ENCODE peak calls at places on chromosomes 6 and 20, in seven cellular contexts. One of them, this sample, is unnamed. For H3K4me1, the result is how much of the 10 kb centered on the place peaks cover.

GRCh38 chr20:61926253-61926613 is 139.4 kb downstream of the TAF4 start:
- DNase-seq in heart right ventricle: no peak
- DNase-seq in PC-3: no peak
- DNase-seq in left ventricle myocardium inferior: no peak
- DNase-seq in K562: no peak
- DNase-seq in GM12878: no peak
- DNase-seq in tibial nerve: no peak
- DNase-seq in this sample: no peak

GRCh38 chr20:64080013-64080812 is at the start of gene OPRL1:
- DNase-seq in PC-3: peak
- DNase-seq in tibial nerve: no peak
- DNase-seq in K562: no peak
- DNase-seq in heart right ventricle: no peak
- DNase-seq in left ventricle myocardium inferior: no peak
- DNase-seq in GM12878: no peak
- DNase-seq in this sample: peak

GRCh38 chr6:79538481-79538971 is 1.3 kb upstream of the LCA5 start:
- DNase-seq in PC-3: peak
- DNase-seq in left ventricle myocardium inferior: no peak
- DNase-seq in K562: no peak
- DNase-seq in heart right ventricle: no peak
- DNase-seq in tibial nerve: no peak
- DNase-seq in GM12878: no peak
- DNase-seq in this sample: peak

GRCh38 chr6:43671801-43672690 is 15.5 kb downstream of the MRPS18A start:
- DNase-seq in GM12878: no peak
- DNase-seq in tibial nerve: no peak
- DNase-seq in K562: no peak
- DNase-seq in PC-3: no peak
- DNase-seq in left ventricle myocardium inferior: no peak
- DNase-seq in heart right ventricle: no peak
- DNase-seq in this sample: no peak

GRCh38 chr20:38804682-38805501 is 605 bp upstream of the PPP1R16B start:
- DNase-seq in PC-3: no peak
- DNase-seq in K562: no peak
- DNase-seq in GM12878: peak
- DNase-seq in left ventricle myocardium inferior: no peak
- DNase-seq in tibial nerve: no peak
- DNase-seq in heart right ventricle: no peak
- DNase-seq in this sample: peak

GRCh38 chr6:11042750-11043551 is 1.2 kb downstream of the ELOVL2 start:
- DNase-seq in K562: no peak
- DNase-seq in PC-3: no peak
- DNase-seq in GM12878: peak
- DNase-seq in heart right ventricle: peak
- DNase-seq in left ventricle myocardium inferior: no peak
- DNase-seq in tibial nerve: no peak
- DNase-seq in this sample: no peak

GRCh38 chr6:109770779-109771178 is 79.7 kb downstream of the FIG4 start:
- DNase-seq in left ventricle myocardium inferior: no peak
- DNase-seq in PC-3: no peak
- DNase-seq in GM12878: no peak
- DNase-seq in K562: no peak
- DNase-seq in tibial nerve: no peak
- DNase-seq in heart right ventricle: no peak
- DNase-seq in this sample: no peak

GRCh38 chr6:157609117-157609516 is 213.9 kb upstream of the SNX9 start:
- DNase-seq in PC-3: no peak
- DNase-seq in K562: no peak
- DNase-seq in left ventricle myocardium inferior: no peak
- DNase-seq in GM12878: no peak
- DNase-seq in tibial nerve: no peak
- DNase-seq in heart right ventricle: no peak
- DNase-seq in this sample: no peak

GRCh38 chr6:15713325-15713724 is 50.5 kb upstream of the DTNBP1 start:
- DNase-seq in tibial nerve: no peak
- DNase-seq in PC-3: no peak
- DNase-seq in K562: no peak
- DNase-seq in GM12878: no peak
- DNase-seq in heart right ventricle: no peak
- DNase-seq in left ventricle myocardium inferior: no peak
- DNase-seq in this sample: no peak

GRCh38 chr20:46520976-46521579 is 7.7 kb upstream of the ZNF334 start:
- DNase-seq in GM12878: peak
- DNase-seq in left ventricle myocardium inferior: no peak
- DNase-seq in heart right ventricle: peak
- DNase-seq in K562: peak
- DNase-seq in tibial nerve: no peak
- DNase-seq in PC-3: peak
- DNase-seq in this sample: peak

GRCh38 chr20:63873477-63873971 is 8.5 kb downstream of the TPD52L2 start:
- DNase-seq in GM12878: no peak
- DNase-seq in heart right ventricle: peak
- DNase-seq in tibial nerve: no peak
- DNase-seq in left ventricle myocardium inferior: no peak
- DNase-seq in K562: no peak
- DNase-seq in PC-3: peak
- DNase-seq in this sample: no peak

GRCh38 chr6:105646391-105646867 is 243.5 kb upstream of the PREP start:
- DNase-seq in K562: no peak
- DNase-seq in PC-3: peak
- DNase-seq in left ventricle myocardium inferior: no peak
- DNase-seq in tibial nerve: no peak
- DNase-seq in heart right ventricle: no peak
- DNase-seq in GM12878: peak
- DNase-seq in this sample: peak

GRCh38 chr6:128560966-128561365 is 40.6 kb upstream of the PTPRK start:
- DNase-seq in left ventricle myocardium inferior: no peak
- DNase-seq in tibial nerve: no peak
- DNase-seq in GM12878: no peak
- DNase-seq in PC-3: no peak
- DNase-seq in heart right ventricle: no peak
- DNase-seq in K562: no peak
- DNase-seq in this sample: no peak

GRCh38 chr20:63107449-63108200 is 100.9 kb upstream of the BHLHE23 start:
- DNase-seq in K562: no peak
- DNase-seq in PC-3: no peak
- DNase-seq in left ventricle myocardium inferior: no peak
- DNase-seq in tibial nerve: no peak
- DNase-seq in heart right ventricle: no peak
- DNase-seq in GM12878: no peak
- DNase-seq in this sample: no peak

GRCh38 chr6:24554474-24554873 is 59.7 kb downstream of the ALDH5A1 start:
- DNase-seq in K562: no peak
- DNase-seq in left ventricle myocardium inferior: no peak
- DNase-seq in tibial nerve: no peak
- DNase-seq in heart right ventricle: no peak
- DNase-seq in PC-3: peak
- DNase-seq in GM12878: no peak
- DNase-seq in this sample: no peak

GRCh38 chr20:43863330-43863729 is 51.3 kb upstream of the TOX2 start:
- DNase-seq in GM12878: no peak
- DNase-seq in PC-3: no peak
- DNase-seq in heart right ventricle: no peak
- DNase-seq in tibial nerve: no peak
- DNase-seq in left ventricle myocardium inferior: no peak
- DNase-seq in K562: no peak
- DNase-seq in this sample: no peak

GRCh38 chr6:31794866-31795615 is 511 bp downstream of the VARS1 start:
- DNase-seq in PC-3: no peak
- DNase-seq in tibial nerve: no peak
- DNase-seq in left ventricle myocardium inferior: no peak
- DNase-seq in heart right ventricle: peak
- DNase-seq in K562: peak
- DNase-seq in GM12878: no peak
- DNase-seq in this sample: no peak

GRCh38 chr6:152135755-152136448 is 328.4 kb downstream of the ESR1 start:
- DNase-seq in tibial nerve: no peak
- DNase-seq in left ventricle myocardium inferior: no peak
- DNase-seq in heart right ventricle: no peak
- DNase-seq in K562: no peak
- DNase-seq in GM12878: no peak
- DNase-seq in PC-3: peak
- DNase-seq in this sample: peak

GRCh38 chr6:147222160-147222838 is 18.1 kb downstream of the STXBP5 start:
- DNase-seq in PC-3: peak
- DNase-seq in tibial nerve: no peak
- DNase-seq in K562: peak
- DNase-seq in GM12878: no peak
- DNase-seq in left ventricle myocardium inferior: no peak
- DNase-seq in heart right ventricle: no peak
- DNase-seq in this sample: peak

GRCh38 chr6:169990095-169991030 is 238.9 kb downstream of the ERMARD start:
- DNase-seq in left ventricle myocardium inferior: no peak
- DNase-seq in K562: no peak
- DNase-seq in GM12878: no peak
- DNase-seq in heart right ventricle: no peak
- DNase-seq in tibial nerve: no peak
- DNase-seq in PC-3: no peak
- DNase-seq in this sample: no peak

GRCh38 chr6:20811112-20811746 is 277.0 kb downstream of the CDKAL1 start:
- DNase-seq in tibial nerve: no peak
- DNase-seq in GM12878: no peak
- DNase-seq in left ventricle myocardium inferior: no peak
- DNase-seq in PC-3: peak
- DNase-seq in K562: peak
- DNase-seq in heart right ventricle: peak
- DNase-seq in this sample: peak

GRCh38 chr20:33131949-33132822 is 35.8 kb upstream of the BPIFA2 start:
- DNase-seq in tibial nerve: no peak
- DNase-seq in PC-3: no peak
- DNase-seq in K562: no peak
- DNase-seq in GM12878: no peak
- DNase-seq in left ventricle myocardium inferior: no peak
- DNase-seq in heart right ventricle: no peak
- DNase-seq in this sample: no peak

GRCh38 chr6:38528196-38528965 is 111.3 kb downstream of the BTBD9 start:
- DNase-seq in tibial nerve: no peak
- DNase-seq in K562: no peak
- DNase-seq in GM12878: no peak
- DNase-seq in PC-3: no peak
- DNase-seq in heart right ventricle: no peak
- DNase-seq in left ventricle myocardium inferior: no peak
- DNase-seq in this sample: no peak

GRCh38 chr20:62926229-62927127 is at the start of gene DIDO1:
- DNase-seq in tibial nerve: peak
- DNase-seq in K562: peak
- DNase-seq in PC-3: peak
- DNase-seq in left ventricle myocardium inferior: peak
- DNase-seq in heart right ventricle: peak
- DNase-seq in GM12878: peak
- DNase-seq in this sample: peak

GRCh38 chr6:90249458-90249857 is 47.2 kb downstream of the BACH2 start:
- DNase-seq in tibial nerve: no peak
- DNase-seq in GM12878: no peak
- DNase-seq in left ventricle myocardium inferior: no peak
- DNase-seq in PC-3: no peak
- DNase-seq in heart right ventricle: no peak
- DNase-seq in K562: no peak
- DNase-seq in this sample: no peak
- H3K4me3 ChIP-seq in tibial nerve: no peak
- H3K4me3 ChIP-seq in GM12878: no peak
- H3K4me3 ChIP-seq in left ventricle myocardium inferior: no peak
- H3K4me3 ChIP-seq in PC-3: no peak
- H3K4me3 ChIP-seq in heart right ventricle: no peak
- H3K4me3 ChIP-seq in K562: no peak
- H3K4me3 ChIP-seq in this sample: no peak

DNA sequence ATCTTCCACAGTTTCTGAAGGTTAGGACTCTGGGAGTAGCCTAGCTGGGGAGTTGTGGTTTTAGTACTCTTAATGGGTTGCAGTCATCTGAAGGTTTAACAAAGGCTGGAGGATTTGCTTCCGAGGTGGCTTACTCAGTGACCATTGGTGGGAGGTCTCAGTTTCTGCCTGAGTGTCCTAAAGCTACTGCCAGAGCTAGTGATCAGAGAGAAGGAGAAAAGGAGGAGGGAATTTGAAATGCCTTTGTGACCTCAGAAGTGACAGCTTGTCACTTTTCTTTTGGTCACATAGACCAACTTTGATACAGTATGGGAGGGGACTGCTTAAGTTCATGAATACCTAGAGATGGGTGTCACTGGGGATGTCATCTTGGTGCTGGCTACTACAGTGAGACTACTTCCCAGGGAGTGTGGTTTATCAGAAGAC is 41.3 kb downstream of the NCOA3 start:
- DNase-seq in GM12878: no peak
- DNase-seq in K562: no peak
- DNase-seq in PC-3: no peak
- DNase-seq in tibial nerve: no peak
- DNase-seq in left ventricle myocardium inferior: no peak
- DNase-seq in heart right ventricle: no peak
- DNase-seq in this sample: no peak
- H3K27ac ChIP-seq in GM12878: no peak
- H3K27ac ChIP-seq in K562: peak
- H3K27ac ChIP-seq in PC-3: no peak
- H3K27ac ChIP-seq in tibial nerve: peak
- H3K27ac ChIP-seq in left ventricle myocardium inferior: no peak
- H3K27ac ChIP-seq in heart right ventricle: no peak
- H3K27ac ChIP-seq in this sample: no peak

GRCh38 chr20:50303573-50304500 is 113.2 kb downstream of the CEBPB start:
- DNase-seq in left ventricle myocardium inferior: peak
- DNase-seq in heart right ventricle: peak
- DNase-seq in GM12878: no peak
- DNase-seq in K562: peak
- DNase-seq in PC-3: peak
- DNase-seq in tibial nerve: peak
- DNase-seq in this sample: peak

GRCh38 chr20:50301165-50301564 is 110.5 kb downstream of the CEBPB start:
- DNase-seq in K562: no peak
- DNase-seq in tibial nerve: no peak
- DNase-seq in PC-3: no peak
- DNase-seq in left ventricle myocardium inferior: no peak
- DNase-seq in GM12878: no peak
- DNase-seq in heart right ventricle: no peak
- DNase-seq in this sample: no peak

GRCh38 chr20:50299325-50299629 is 108.6 kb downstream of the CEBPB start:
- DNase-seq in left ventricle myocardium inferior: no peak
- DNase-seq in K562: no peak
- DNase-seq in tibial nerve: no peak
- DNase-seq in PC-3: no peak
- DNase-seq in GM12878: no peak
- DNase-seq in heart right ventricle: no peak
- DNase-seq in this sample: no peak

GRCh38 chr20:50302463-50303041 is 111.9 kb downstream of the CEBPB start:
- DNase-seq in heart right ventricle: no peak
- DNase-seq in K562: no peak
- DNase-seq in PC-3: peak
- DNase-seq in left ventricle myocardium inferior: no peak
- DNase-seq in GM12878: no peak
- DNase-seq in tibial nerve: no peak
- DNase-seq in this sample: no peak

GRCh38 chr20:50301712-50302111 is 111.1 kb downstream of the CEBPB start:
- DNase-seq in heart right ventricle: no peak
- DNase-seq in left ventricle myocardium inferior: no peak
- DNase-seq in tibial nerve: no peak
- DNase-seq in K562: no peak
- DNase-seq in GM12878: no peak
- DNase-seq in PC-3: no peak
- DNase-seq in this sample: no peak
- H3K4me1 ChIP-seq in heart right ventricle: half or more
- H3K4me1 ChIP-seq in left ventricle myocardium inferior: half or more
- H3K4me1 ChIP-seq in tibial nerve: under half
- H3K4me1 ChIP-seq in K562: half or more
- H3K4me1 ChIP-seq in GM12878: under half
- H3K4me1 ChIP-seq in PC-3: under half
- H3K4me1 ChIP-seq in this sample: under half

GRCh38 chr6:130932956-130933355 is 105.8 kb downstream of the SMLR1 start:
- DNase-seq in PC-3: no peak
- DNase-seq in left ventricle myocardium inferior: no peak
- DNase-seq in heart right ventricle: no peak
- DNase-seq in GM12878: no peak
- DNase-seq in K562: no peak
- DNase-seq in tibial nerve: no peak
- DNase-seq in this sample: no peak
- H3K4me3 ChIP-seq in PC-3: no peak
- H3K4me3 ChIP-seq in left ventricle myocardium inferior: no peak
- H3K4me3 ChIP-seq in heart right ventricle: no peak
- H3K4me3 ChIP-seq in GM12878: no peak
- H3K4me3 ChIP-seq in K562: no peak
- H3K4me3 ChIP-seq in tibial nerve: no peak
- H3K4me3 ChIP-seq in this sample: no peak

This sample was measured in small intestine.